ENCODE peak calls at places on chromosomes 13 and 19, in five cellular contexts. L, K, V, B and X are unnamed samples.
A peak's percentile ranks its signal among the peaks of the same experiment; 100 is the strongest.

GRCh38 chr13:76600086-76600485 is 286.1 kb downstream of the KCTD12 start:
- DNase-seq in L (peak; percentile 41), K (no peak), V (no peak), B (no peak), X (no peak)

GRCh38 chr19:7427944-7428343 is 60.9 kb downstream of the PEX11G start:
- DNase-seq in L (no peak), K (peak; percentile 72), V (no peak), B (no peak), X (no peak)

GRCh38 chr13:39196957-39197644 is 158.8 kb downstream of the NHLRC3 start:
- DNase-seq in L (peak; percentile 20), K (no peak), V (no peak), B (no peak), X (no peak)

GRCh38 chr19:13557756-13558398 is 51.6 kb upstream of the CACNA1A start:
- DNase-seq in L (no peak), K (no peak), V (no peak), B (no peak), X (peak; percentile 13)

GRCh38 chr19:5590151-5590864 is 22.6 kb upstream of the TINCR start:
- DNase-seq in L (no peak), K (no peak), V (no peak), B (no peak), X (no peak)

GRCh38 chr19:14059652-14060155 is 2.2 kb downstream of the PALM3 start:
- DNase-seq in L (no peak), K (no peak), V (no peak), B (no peak), X (no peak)

GRCh38 chr19:19477705-19478383 is 37.5 kb downstream of the TSSK6 start:
- DNase-seq in L (peak; percentile 16), K (no peak), V (no peak), B (no peak), X (no peak)

GRCh38 chr19:13963603-13964105 is 11.3 kb downstream of the DCAF15 start:
- DNase-seq in L (no peak), K (no peak), V (no peak), B (no peak), X (no peak)

GRCh38 chr19:15587663-15588062 is 27.4 kb upstream of the CYP4F8 start:
- DNase-seq in L (no peak), K (no peak), V (peak; percentile 32), B (no peak), X (no peak)

GRCh38 chr19:51186323-51186722 is 38.6 kb upstream of the CD33 start:
- DNase-seq in L (no peak), K (no peak), V (no peak), B (no peak), X (no peak)

GRCh38 chr13:111490611-111491010 is 170.2 kb downstream of the TEX29 start:
- DNase-seq in L (no peak), K (no peak), V (no peak), B (no peak), X (no peak)

GRCh38 chr19:30335306-30335886 is 36.8 kb upstream of the ZNF536 start:
- DNase-seq in L (no peak), K (no peak), V (no peak), B (no peak), X (no peak)

GRCh38 chr19:45304141-45304926 is 18.3 kb downstream of the CKM start:
- DNase-seq in L (no peak), K (no peak), V (no peak), B (no peak), X (no peak)

GRCh38 chr19:4174895-4175668 is 7.3 kb downstream of the SIRT6 start:
- DNase-seq in L (no peak), K (no peak), V (no peak), B (no peak), X (no peak)

GRCh38 chr13:112735791-112736190 is 46.0 kb downstream of the ATP11A start:
- DNase-seq in L (no peak), K (no peak), V (no peak), B (no peak), X (no peak)

GRCh38 chr13:87535911-87536310 is 135.3 kb upstream of the SLITRK5 start:
- DNase-seq in L (no peak), K (no peak), V (no peak), B (no peak), X (no peak)

GRCh38 chr13:98246538-98247172 is 69.6 kb upstream of the RNF113B start:
- DNase-seq in L (no peak), K (peak; percentile 16), V (no peak), B (no peak), X (no peak)

GRCh38 chr19:46920341-46920740 is 59.5 kb downstream of the ARHGAP35 start:
- DNase-seq in L (no peak), K (no peak), V (no peak), B (no peak), X (no peak)

GRCh38 chr13:36973621-36974268 is 25.4 kb downstream of the ALG5 start:
- DNase-seq in L (no peak), K (no peak), V (no peak), B (no peak), X (no peak)

GRCh38 chr13:21703846-21704245 is 33.0 kb downstream of the FGF9 start:
- DNase-seq in L (no peak), K (no peak), V (no peak), B (no peak), X (no peak)

GRCh38 chr13:34671136-34671535 is 270.9 kb upstream of the NBEA start:
- DNase-seq in L (no peak), K (no peak), V (peak; percentile 10), B (peak; percentile 15), X (no peak)

GRCh38 chr19:42561512-42561911 is 33.2 kb downstream of the CEACAM8 start:
- DNase-seq in L (no peak), K (no peak), V (no peak), B (no peak), X (no peak)
- TF ChIP-seq CTCF in L (no peak), K (no peak), V (no peak), B (no peak), X (no peak)

GRCh38 chr19:2288743-2289713 is 7.1 kb upstream of the PEAK3 start:
- DNase-seq in L (no peak), K (no peak), V (no peak), B (no peak), X (no peak)

GRCh38 chr19:2288010-2288742 is 6.2 kb upstream of the PEAK3 start:
- DNase-seq in L (no peak), K (no peak), V (no peak), B (no peak), X (no peak)

GRCh38 chr19:2290441-2291184 is 8.6 kb upstream of the PEAK3 start:
- DNase-seq in L (no peak), K (no peak), V (no peak), B (no peak), X (no peak)

GRCh38 chr19:2289714-2290435 is 7.9 kb upstream of the PEAK3 start:
- DNase-seq in L (no peak), K (no peak), V (peak; percentile 47), B (no peak), X (no peak)

DNA sequence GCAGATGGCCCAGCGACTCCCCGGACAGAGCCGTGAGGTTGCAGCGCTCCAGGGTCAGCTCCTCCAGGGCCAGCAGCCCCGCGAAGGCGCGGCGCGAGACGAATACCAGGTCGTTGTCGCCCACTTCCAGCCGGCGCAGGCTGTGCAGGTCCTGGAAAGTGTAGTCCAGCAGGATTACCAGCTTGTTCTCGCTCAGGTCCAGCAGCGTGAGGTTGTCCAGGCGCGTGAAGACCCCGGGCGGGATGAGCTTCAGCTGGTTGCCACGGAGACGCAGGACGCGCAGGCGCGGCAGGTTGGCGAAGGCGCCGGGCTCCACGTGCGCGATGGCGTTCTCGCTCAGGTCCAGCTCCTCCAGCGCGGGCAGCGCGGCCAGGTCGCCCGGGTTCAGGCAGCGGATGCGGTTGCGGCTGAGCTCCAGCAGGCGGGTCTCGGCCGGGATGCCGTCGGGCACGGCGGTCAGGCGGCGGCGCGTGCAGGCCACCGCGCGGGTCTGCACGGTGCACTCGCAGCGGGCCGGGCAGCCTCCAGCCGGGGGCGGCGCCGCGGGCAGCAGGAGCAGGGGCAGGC is 9.3 kb upstream of the PEAK3 start:
- DNase-seq in L (no peak), K (no peak), V (no peak), B (no peak), X (peak; percentile 13)
- TF ChIP-seq CTCF in L (no peak), K (no peak), V (no peak), B (no peak), X (no peak)

GRCh38 chr13:49213997-49214916 is 5.9 kb upstream of the MLNR start:
- DNase-seq in L (no peak), K (no peak), V (no peak), B (no peak), X (no peak)

GRCh38 chr13:49216334-49216733 is 3.8 kb upstream of the MLNR start:
- DNase-seq in L (no peak), K (no peak), V (no peak), B (no peak), X (no peak)

GRCh38 chr13:49213539-49213938 is 6.6 kb upstream of the MLNR start:
- DNase-seq in L (no peak), K (no peak), V (no peak), B (no peak), X (no peak)

GRCh38 chr13:49217962-49218492 is 2.1 kb upstream of the MLNR start:
- DNase-seq in L (no peak), K (no peak), V (no peak), B (no peak), X (no peak)

DNA sequence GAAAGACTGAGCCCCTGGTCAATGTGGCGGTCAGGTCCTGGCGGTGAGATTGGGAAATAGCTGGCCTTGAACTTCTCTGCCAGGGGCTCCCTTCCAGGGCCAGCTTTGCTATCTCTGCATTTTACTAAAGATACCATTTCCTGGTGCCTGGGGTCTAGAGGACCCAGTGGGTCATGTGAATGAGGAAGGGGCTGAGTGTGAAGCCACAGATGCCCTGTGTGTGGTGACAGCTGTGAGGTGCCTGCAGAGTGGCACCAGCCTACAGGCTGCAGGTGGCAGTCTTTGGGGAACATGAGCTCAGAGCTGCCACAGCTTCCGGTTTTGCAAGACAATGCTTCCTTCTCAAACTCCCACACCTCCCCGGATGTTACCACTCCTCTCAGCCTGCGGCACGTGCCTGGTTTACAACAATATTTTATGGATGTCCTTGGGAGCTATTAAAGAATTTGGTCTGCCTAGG is 5.2 kb upstream of the MLNR start:
- DNase-seq in L (peak; percentile 60), K (peak; percentile 6), V (peak; percentile 21), B (no peak), X (peak; percentile 26)
- TF ChIP-seq CTCF in L (no peak), K (no peak), V (no peak), B (no peak), X (no peak)

DNA sequence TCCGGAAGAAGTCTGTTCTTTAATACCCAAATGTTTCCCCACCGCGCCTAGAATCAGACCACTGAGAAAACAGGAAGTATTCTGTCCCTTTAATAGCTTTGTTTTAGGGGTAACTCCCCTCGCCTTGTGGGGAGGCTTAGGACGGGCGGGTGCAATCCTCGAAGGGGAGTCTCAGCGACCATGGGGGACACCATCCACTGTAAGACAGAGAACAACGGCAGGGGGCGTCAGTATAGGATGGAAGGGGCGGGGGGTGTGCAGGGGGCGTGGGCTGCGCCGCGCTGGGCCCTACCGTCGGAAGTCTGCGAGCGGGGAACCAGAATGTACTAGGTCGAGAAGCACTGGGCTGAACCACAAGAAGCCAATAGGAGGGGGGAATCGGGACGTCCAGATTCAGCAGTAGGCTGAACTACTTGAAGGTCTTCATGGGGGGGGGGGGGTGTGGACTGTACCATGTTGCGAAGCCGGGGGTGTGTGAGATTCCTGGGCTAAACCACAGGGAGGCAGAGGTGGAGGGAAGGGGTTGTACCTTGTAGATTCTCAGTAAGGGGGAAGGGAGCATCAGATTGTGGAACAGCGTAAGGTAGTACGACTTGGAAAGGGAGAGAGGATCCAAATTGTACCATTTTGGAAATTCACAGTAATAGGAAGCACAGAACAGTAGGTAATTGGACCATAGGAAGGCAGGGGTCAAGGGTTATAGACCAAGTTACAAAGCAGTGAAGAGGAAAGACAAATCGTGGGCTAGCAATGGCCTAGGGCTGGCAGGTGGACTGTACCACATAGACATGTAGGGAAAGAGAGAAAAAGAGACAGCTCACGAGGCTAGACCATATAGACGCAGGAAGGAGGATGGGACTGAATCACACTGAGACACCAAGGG is 1.0 kb upstream of the DBP start:
- DNase-seq in L (peak; percentile 93), K (peak; percentile 96), V (peak; percentile 81), B (peak; percentile 98), X (peak; percentile 64)
- TF ChIP-seq CTCF in L (no peak), K (peak; percentile 27), V (no peak), B (peak; percentile 10), X (no peak)